ENCODE peak calls at places on chromosomes 1 and 21, in nine cellular contexts. G is T1000, T is foreskin melanocyte, F is 8988T, U is NCI-H1436 treated with DMSO at 0.1 percent for 48 hours, V is HT1080, B is HAP-1, I is amygdala, D is cardiac muscle cell. A is an unnamed sample.
A peak's percentile ranks its signal among the peaks of the same experiment; 100 is the strongest.

GRCh38 chr1:115978292-115978941 is 2.1 kb downstream of the SLC22A15 start:
- DNase-seq in V (no peak), T (no peak), F (no peak), G (no peak), B (no peak), I (no peak), D (no peak), U (no peak), A (no peak)

GRCh38 chr1:211828584-211829342 is 1.8 kb downstream of the LPGAT1 start:
- DNase-seq in D (no peak), B (no peak), V (no peak), I (no peak), G (no peak), F (no peak), U (no peak), T (no peak), A (no peak)

GRCh38 chr1:58895559-58896135 is 111.8 kb upstream of the JUN start:
- DNase-seq in B (no peak), V (peak; percentile 83), F (no peak), G (no peak), I (no peak), T (no peak), U (no peak), D (no peak), A (no peak)

GRCh38 chr21:37207441-37208009 is 59.6 kb downstream of the VPS26C start:
- DNase-seq in B (no peak), D (peak; percentile 46), I (no peak), F (no peak), G (no peak), T (no peak), V (peak; percentile 21), U (no peak), A (no peak)

GRCh38 chr1:221891708-221892107 is 149.8 kb upstream of the DUSP10 start:
- DNase-seq in D (no peak), I (no peak), T (peak; percentile 61), F (no peak), G (peak; percentile 46), U (no peak), V (no peak), B (no peak), A (no peak)

GRCh38 chr1:67100833-67101232 is 33.9 kb downstream of the C1orf141 start:
- DNase-seq in F (no peak), T (no peak), D (no peak), I (no peak), B (no peak), V (no peak), U (no peak), G (no peak), A (no peak)

GRCh38 chr1:79517425-79518219 is 511.1 kb upstream of the ADGRL4 start:
- DNase-seq in G (no peak), V (no peak), D (no peak), U (no peak), I (no peak), F (no peak), B (no peak), T (peak; percentile 81), A (no peak)

GRCh38 chr1:246291141-246291540 is 215.9 kb downstream of the SMYD3 start:
- DNase-seq in T (no peak), G (no peak), F (no peak), V (no peak), I (no peak), D (no peak), B (no peak), U (no peak), A (no peak)

GRCh38 chr1:200139661-200140250 is 112.2 kb downstream of the NR5A2 start:
- DNase-seq in G (no peak), D (peak; percentile 53), I (no peak), U (peak; percentile 32), V (peak; percentile 51), B (peak; percentile 68), F (peak; percentile 33), T (peak; percentile 44), A (no peak)

GRCh38 chr1:173267453-173267945 is 60.4 kb upstream of the TNFSF4 start:
- DNase-seq in T (no peak), F (no peak), I (no peak), V (peak; percentile 66), D (no peak), U (no peak), G (peak; percentile 37), B (no peak), A (no peak)

GRCh38 chr1:48016526-48016925 is 19.3 kb upstream of the TRABD2B start:
- DNase-seq in T (no peak), G (no peak), D (no peak), F (no peak), B (no peak), V (no peak), I (no peak), U (no peak), A (no peak)

GRCh38 chr1:5744342-5744741 is 247.9 kb downstream of the NPHP4 start:
- DNase-seq in F (no peak), G (no peak), B (no peak), I (no peak), T (no peak), V (no peak), U (no peak), D (no peak), A (no peak)

GRCh38 chr1:204672482-204673216 is 12.9 kb downstream of the LRRN2 start:
- DNase-seq in D (no peak), V (no peak), I (no peak), B (no peak), F (no peak), T (no peak), U (no peak), G (no peak), A (peak; percentile 88)